ENCODE peak calls at places on chromosomes 12 and 14, in four cellular contexts. T, J, D and N are unnamed samples.

GRCh38 chr14:88848571-88848970 is 24.1 kb downstream of the TTC8 start:
- DNase-seq in T (no peak), J (no peak), D (no peak), N (no peak)

GRCh38 chr12:14399871-14400270 is 34.4 kb downstream of the ATF7IP start:
- DNase-seq in T (no peak), J (no peak), D (no peak), N (no peak)

GRCh38 chr14:100241279-100241678 is 2.3 kb downstream of the YY1 start:
- DNase-seq in T (no peak), J (no peak), D (no peak), N (no peak)

GRCh38 chr12:95787274-95787814 is 3.2 kb downstream of the NTN4 start:
- DNase-seq in T (no peak), J (no peak), D (no peak), N (no peak)

GRCh38 chr12:94326727-94327126 is 132.9 kb downstream of the CEP83 start:
- DNase-seq in T (no peak), J (no peak), D (no peak), N (no peak)

GRCh38 chr12:16325426-16325825 is 22.0 kb upstream of the MGST1 start:
- DNase-seq in T (no peak), J (no peak), D (no peak), N (no peak)

GRCh38 chr14:37673439-37673838 is 78.0 kb downstream of the TTC6 start:
- DNase-seq in T (no peak), J (no peak), D (no peak), N (no peak)

GRCh38 chr12:6603095-6603567 is 4.0 kb downstream of the CHD4 start:
- DNase-seq in T (no peak), J (no peak), D (no peak), N (no peak)

GRCh38 chr12:124075836-124076235 is 102.8 kb downstream of the ZNF664 start:
- DNase-seq in T (no peak), J (no peak), D (no peak), N (no peak)

GRCh38 chr14:102421366-102422057 is 58.8 kb downstream of the TECPR2 start:
- DNase-seq in T (no peak), J (no peak), D (no peak), N (no peak)

GRCh38 chr14:52279405-52279804 is 11.9 kb downstream of the PTGDR start:
- DNase-seq in T (no peak), J (peak), D (no peak), N (no peak)

GRCh38 chr12:27424631-27425230 is 21.8 kb upstream of the SMCO2 start:
- DNase-seq in T (no peak), J (peak), D (peak), N (no peak)

GRCh38 chr12:9273276-9273675 is 65.1 kb upstream of the PZP start:
- DNase-seq in T (no peak), J (no peak), D (no peak), N (no peak)

GRCh38 chr12:96073346-96074336 is 38.3 kb upstream of the LTA4H start:
- DNase-seq in T (no peak), J (peak), D (no peak), N (no peak)

GRCh38 chr14:70257526-70257925 is 68.8 kb upstream of the SLC8A3 start:
- DNase-seq in T (peak), J (no peak), D (no peak), N (no peak)

GRCh38 chr12:105352940-105353635 is 22.6 kb downstream of the C12orf75 start:
- DNase-seq in T (peak), J (no peak), D (no peak), N (no peak)

GRCh38 chr14:73455294-73455693 is 3.1 kb downstream of the NUMB start:
- DNase-seq in T (no peak), J (no peak), D (no peak), N (no peak)

GRCh38 chr14:60561845-60562746 is 53.1 kb downstream of the SIX6 start:
- DNase-seq in T (peak), J (peak), D (peak), N (peak)
- TF ChIP-seq POLR2AphosphoS2 in T (no peak), J (no peak), D (no peak), N (no peak)

DNA sequence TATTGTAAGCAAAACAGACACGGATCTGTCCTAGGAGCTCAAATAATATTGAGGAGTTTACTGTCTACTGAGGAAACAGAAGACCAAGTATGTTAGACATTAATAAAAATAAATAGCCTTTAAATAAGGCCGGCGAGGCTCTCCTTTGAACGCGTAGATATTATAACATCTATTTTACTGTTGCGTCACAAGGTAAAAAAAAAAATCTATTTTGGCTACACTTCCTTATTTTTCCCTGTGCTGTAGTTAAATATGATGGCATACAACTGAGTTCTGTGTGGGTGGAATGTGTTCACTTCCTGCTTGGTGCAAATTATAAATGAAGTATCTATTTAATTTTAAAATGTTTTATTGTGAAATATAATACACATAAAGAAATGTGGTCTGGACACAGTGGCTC is 17.2 kb upstream of the RAD52 start:
- DNase-seq in T (no peak), J (no peak), D (no peak), N (no peak)
- TF ChIP-seq POLR2A in T (no peak), J (no peak), D (no peak), N (no peak)

DNA sequence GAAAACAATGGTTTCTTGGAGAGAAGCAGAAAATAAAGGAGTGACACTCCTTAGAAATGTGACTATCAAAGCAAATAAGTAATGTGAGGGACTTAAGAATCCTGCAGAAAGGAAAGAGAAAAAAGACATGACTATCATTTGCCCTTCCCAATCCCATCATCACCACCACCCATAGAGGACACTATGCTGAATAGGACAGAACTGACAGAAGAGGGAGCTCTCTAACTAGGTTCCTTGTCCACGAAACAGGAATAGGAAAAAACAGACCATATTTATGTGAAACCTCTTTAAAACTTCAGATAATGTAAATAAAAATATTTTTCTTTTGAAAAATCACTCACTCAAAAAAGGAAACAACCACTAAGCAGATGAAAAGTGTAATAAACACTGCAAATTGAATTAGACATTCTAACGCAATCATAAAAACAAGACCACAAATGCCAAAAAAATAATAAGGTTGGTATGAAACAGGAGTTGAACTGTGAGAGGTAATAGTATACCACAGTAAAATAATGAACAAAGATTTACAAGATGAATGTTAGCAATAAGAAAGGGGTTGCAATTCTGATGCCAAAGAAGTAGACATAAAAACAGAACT is 24.1 kb downstream of the KLRD1 start:
- DNase-seq in T (peak), J (peak), D (peak), N (no peak)
- TF ChIP-seq POLR2AphosphoS2 in T (no peak), J (no peak), D (no peak), N (no peak)

GRCh38 chr12:52006726-52007157 is at the start of gene TAMALIN:
- DNase-seq in T (peak), J (no peak), D (no peak), N (no peak)
- TF ChIP-seq POLR2A in T (no peak), J (no peak), D (no peak), N (peak)

GRCh38 chr14:51014625-51015024 is 70.3 kb upstream of the PYGL start:
- DNase-seq in T (no peak), J (no peak), D (no peak), N (no peak)

GRCh38 chr14:51020024-51020710 is 74.7 kb downstream of the TRIM9 start:
- DNase-seq in T (no peak), J (no peak), D (no peak), N (no peak)

GRCh38 chr14:51022769-51023168 is 72.1 kb downstream of the TRIM9 start:
- DNase-seq in T (no peak), J (no peak), D (no peak), N (no peak)

GRCh38 chr14:51019089-51019488 is 74.8 kb upstream of the PYGL start:
- DNase-seq in T (no peak), J (no peak), D (no peak), N (no peak)

DNA sequence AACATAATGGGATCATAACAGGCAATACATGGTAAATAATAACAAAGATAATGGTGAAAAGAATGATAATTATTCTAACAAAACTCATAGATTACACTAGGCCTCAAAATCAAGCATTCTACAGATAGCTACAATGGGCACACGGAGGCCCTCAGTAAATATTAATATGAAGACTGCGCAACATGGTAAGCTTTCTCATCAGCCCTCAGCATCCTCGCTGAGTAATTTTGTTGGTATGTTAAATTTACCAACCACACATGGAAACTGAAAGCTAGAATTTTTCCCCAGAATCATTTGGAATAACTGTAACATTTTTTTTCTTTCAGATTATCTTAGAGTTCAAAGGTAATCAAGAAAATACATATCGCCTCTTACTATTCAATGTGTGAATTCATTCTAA is 74.2 kb upstream of the PYGL start:
- DNase-seq in T (no peak), J (no peak), D (no peak), N (no peak)
- TF ChIP-seq POLR2AphosphoS2 in T (no peak), J (no peak), D (no peak), N (no peak)